ENCODE peak calls at places on chromosome 19, in five cellular contexts. E, C, N, K and U are unnamed samples.

GRCh38 chr19:18502633-18503294 is 19.1 kb downstream of the ELL start:
- DNase-seq in E (no peak), C (no peak), N (no peak), K (no peak), U (no peak)

GRCh38 chr19:1631557-1632100 is 20.8 kb downstream of the TCF3 start:
- DNase-seq in E (no peak), C (no peak), N (no peak), K (no peak), U (no peak)

GRCh38 chr19:38401148-38401547 is 1.7 kb upstream of the FAM98C start:
- DNase-seq in E (no peak), C (no peak), N (no peak), K (no peak), U (peak; percentile 49)

GRCh38 chr19:33830264-33830663 is 33.6 kb downstream of the KCTD15 start:
- DNase-seq in E (no peak), C (no peak), N (no peak), K (no peak), U (no peak)

GRCh38 chr19:34287676-34288140 is 33.4 kb downstream of the GARRE1 start:
- DNase-seq in E (peak; percentile 0), C (no peak), N (no peak), K (no peak), U (no peak)

GRCh38 chr19:33040994-33041827 is 23.5 kb downstream of the RHPN2 start:
- DNase-seq in E (peak; percentile 67), C (peak; percentile 94), N (peak; percentile 74), K (no peak), U (peak; percentile 61)

GRCh38 chr19:45103200-45103624 is 10.2 kb downstream of the PPP1R37 start:
- DNase-seq in E (no peak), C (no peak), N (no peak), K (no peak), U (peak; percentile 43)

GRCh38 chr19:16208064-16208759 is 10.5 kb downstream of the AP1M1 start:
- DNase-seq in E (no peak), C (no peak), N (no peak), K (no peak), U (no peak)

GRCh38 chr19:39080431-39080830 is 3.7 kb upstream of the ACP7 start:
- DNase-seq in E (no peak), C (no peak), N (no peak), K (no peak), U (no peak)

GRCh38 chr19:35045667-35046300 is 4.3 kb downstream of the HPN start:
- DNase-seq in E (no peak), C (no peak), N (no peak), K (no peak), U (peak; percentile 51)

GRCh38 chr19:10419646-10420443 is 493 bp upstream of the PDE4A start:
- DNase-seq in E (no peak), C (no peak), N (peak; percentile 36), K (no peak), U (peak; percentile 61)

GRCh38 chr19:12611361-12611699 is 610 bp downstream of the ZNF791 start:
- DNase-seq in E (peak; percentile 74), C (no peak), N (peak; percentile 74), K (peak; percentile 9), U (peak; percentile 80)

GRCh38 chr19:54449701-54450069 is 686 bp downstream of the LENG8 start:
- DNase-seq in E (no peak), C (no peak), N (no peak), K (no peak), U (peak; percentile 36)

GRCh38 chr19:55086730-55087541 is 11.3 kb downstream of the EPS8L1 start:
- DNase-seq in E (peak; percentile 70), C (peak; percentile 80), N (no peak), K (peak; percentile 67), U (peak; percentile 96)

GRCh38 chr19:13037161-13037560 is 41.9 kb downstream of the NFIX start:
- DNase-seq in E (no peak), C (no peak), N (no peak), K (no peak), U (peak; percentile 84)

GRCh38 chr19:57599377-57599760 is 316 bp upstream of the ZNF530 start:
- DNase-seq in E (no peak), C (no peak), N (no peak), K (no peak), U (no peak)

GRCh38 chr19:58330458-58330857 is 3.7 kb downstream of the ZSCAN22 start:
- DNase-seq in E (no peak), C (no peak), N (no peak), K (no peak), U (peak; percentile 84)

GRCh38 chr19:15154002-15154612 is 46.7 kb downstream of the NOTCH3 start:
- DNase-seq in E (no peak), C (no peak), N (peak; percentile 58), K (no peak), U (peak; percentile 72)

GRCh38 chr19:55360902-55361301 is 2.2 kb downstream of the GARIN5B start:
- DNase-seq in E (no peak), C (no peak), N (no peak), K (no peak), U (no peak)

GRCh38 chr19:10744848-10745293 is 27.0 kb downstream of the DNM2 start:
- DNase-seq in E (no peak), C (no peak), N (no peak), K (no peak), U (no peak)

GRCh38 chr19:45179063-45179847 is 671 bp downstream of the BLOC1S3 start:
- DNase-seq in E (peak; percentile 44), C (no peak), N (peak; percentile 57), K (no peak), U (peak; percentile 35)

GRCh38 chr19:13814550-13814949 is 19.3 kb downstream of the ZSWIM4 start:
- DNase-seq in E (no peak), C (no peak), N (no peak), K (no peak), U (no peak)

GRCh38 chr19:3142938-3143337 is 7.1 kb downstream of the GNA15 start:
- DNase-seq in E (no peak), C (no peak), N (no peak), K (no peak), U (no peak)

GRCh38 chr19:3137139-3137538 is 1.3 kb downstream of the GNA15 start:
- DNase-seq in E (no peak), C (no peak), N (no peak), K (no peak), U (no peak)

GRCh38 chr19:3142292-3142670 is 6.4 kb downstream of the GNA15 start:
- DNase-seq in E (no peak), C (no peak), N (no peak), K (no peak), U (peak; percentile 79)

GRCh38 chr19:3138268-3138667 is 2.4 kb downstream of the GNA15 start:
- DNase-seq in E (no peak), C (no peak), N (no peak), K (no peak), U (no peak)

GRCh38 chr19:3140667-3141038 is 4.8 kb downstream of the GNA15 start:
- DNase-seq in E (no peak), C (no peak), N (no peak), K (no peak), U (no peak)
- H3K4me3 ChIP-seq in E (no peak overlapping the region), C (no peak overlapping the region), N (no peak overlapping the region), K (no peak overlapping the region), U (no peak overlapping the region)

DNA sequence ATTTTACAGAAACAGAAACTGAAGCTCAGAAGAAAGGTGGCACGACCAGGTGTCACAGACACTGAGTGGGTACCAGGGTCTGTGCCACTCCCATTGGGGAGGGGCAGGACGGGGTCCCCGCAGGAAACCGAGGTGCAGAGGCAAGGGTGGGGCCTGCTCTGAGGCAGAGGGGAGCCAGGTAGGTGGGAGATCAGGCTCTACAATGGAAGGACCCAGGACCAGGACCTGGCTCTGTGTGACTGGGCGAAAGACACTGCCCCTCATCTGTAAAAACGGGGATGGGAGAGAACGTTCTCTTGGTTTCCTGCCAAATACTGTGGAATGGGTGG is 2.8 kb downstream of the PTGIR start:
- DNase-seq in E (no peak), C (no peak), N (no peak), K (no peak), U (no peak)
- H3K4me3 ChIP-seq in E (no peak overlapping the region), C (no peak overlapping the region), N (no peak overlapping the region), K (peak overlapping the region; percentile 77), U (peak overlapping the region; percentile 11)

DNA sequence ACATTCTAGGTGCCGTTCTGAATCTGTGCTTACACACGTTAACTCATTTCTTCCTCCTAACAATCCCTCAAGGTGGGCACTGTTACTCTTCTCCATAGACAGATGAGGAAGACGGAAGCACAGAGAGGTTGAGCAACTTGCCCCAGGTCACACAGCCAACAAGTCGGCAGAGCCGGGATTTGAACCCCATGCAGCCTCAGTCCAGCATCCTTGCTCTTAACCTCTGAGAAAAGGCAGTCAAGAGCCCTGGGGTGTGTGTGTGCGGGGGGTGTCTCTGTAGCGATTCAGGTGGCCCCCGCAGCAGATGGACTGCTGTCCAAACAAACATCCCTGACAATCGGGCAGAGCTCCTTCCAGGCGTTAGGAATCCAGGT is 6.3 kb downstream of the PTPRS start:
- DNase-seq in E (no peak), C (no peak), N (no peak), K (no peak), U (no peak)
- H3K4me3 ChIP-seq in E (no peak overlapping the region), C (no peak overlapping the region), N (no peak overlapping the region), K (no peak overlapping the region), U (no peak overlapping the region)

GRCh38 chr19:48444129-48444932 is 1.5 kb upstream of the GRWD1 start:
- DNase-seq in E (no peak), C (no peak), N (no peak), K (no peak), U (no peak)
- H3K4me3 ChIP-seq in E (no peak overlapping the region), C (no peak overlapping the region), N (no peak overlapping the region), K (peak overlapping the region; percentile 76), U (peak overlapping the region; percentile 99)